ENCODE peak calls at places on chromosomes 1 and 21, in six cellular contexts. U is K562, G is HepG2, M is GM12891, A is H1, R is GM12878. C is an unnamed sample.

GRCh38 chr21:23247334-23247733 is 2249.1 kb downstream of the NCAM2 start:
- DNase-seq in U (no peak), G (no peak), M (no peak), A (no peak), R (no peak), C (no peak)

GRCh38 chr1:237007147-237007881 is 3.1 kb upstream of the MT1HL1 start:
- DNase-seq in U (no peak), G (no peak), M (no peak), A (no peak), R (no peak), C (no peak)

GRCh38 chr21:36164427-36164784 is 7.8 kb downstream of the DOP1B start:
- DNase-seq in U (peak; percentile 25), G (peak; percentile 86), M (no peak), A (no peak), R (no peak), C (no peak)

GRCh38 chr21:14757533-14758327 is 211.6 kb upstream of the SAMSN1 start:
- DNase-seq in U (peak; percentile 62), G (no peak), M (no peak), A (no peak), R (no peak), C (no peak)

GRCh38 chr1:67211589-67212563 is 45.6 kb downstream of the IL23R start:
- DNase-seq in U (peak; percentile 65), G (peak; percentile 13), M (no peak), A (no peak), R (no peak), C (no peak)

GRCh38 chr1:50959303-50959912 is 659 bp downstream of the FAF1 start:
- DNase-seq in U (peak; percentile 70), G (peak; percentile 11), M (no peak), A (no peak), R (no peak), C (no peak)

GRCh38 chr1:47651311-47652089 is 213.7 kb downstream of the FOXD2 start:
- DNase-seq in U (no peak), G (no peak), M (no peak), A (no peak), R (no peak), C (no peak)

GRCh38 chr1:206490643-206491421 is 16.5 kb upstream of the RASSF5 start:
- DNase-seq in U (peak; percentile 35), G (no peak), M (no peak), A (no peak), R (no peak), C (no peak)

GRCh38 chr1:11152755-11153154 is 36.4 kb upstream of the ANGPTL7 start:
- DNase-seq in U (no peak), G (no peak), M (no peak), A (no peak), R (no peak), C (no peak)

GRCh38 chr21:46071082-46071481 is 26.8 kb upstream of the COL6A2 start:
- DNase-seq in U (no peak), G (no peak), M (no peak), A (no peak), R (no peak), C (no peak)

GRCh38 chr1:19070197-19070651 is 113.7 kb upstream of the IFFO2 start:
- DNase-seq in U (no peak), G (no peak), M (no peak), A (no peak), R (no peak), C (no peak)

GRCh38 chr1:230105245-230105753 is 38.3 kb downstream of the GALNT2 start:
- DNase-seq in U (no peak), G (peak; percentile 72), M (no peak), A (no peak), R (no peak), C (no peak)
- TF ChIP-seq POLR2A in U (no peak), G (no peak), M (no peak), A (no peak), R (no peak), C (no peak)

GRCh38 chr1:154478639-154479038 is 23.4 kb upstream of the TDRD10 start:
- DNase-seq in U (no peak), G (peak; percentile 52), M (no peak), A (no peak), R (no peak), C (no peak)

GRCh38 chr1:154481058-154481457 is 21.0 kb upstream of the TDRD10 start:
- DNase-seq in U (no peak), G (no peak), M (no peak), A (no peak), R (no peak), C (no peak)

GRCh38 chr1:154478013-154478412 is 24.0 kb upstream of the TDRD10 start:
- DNase-seq in U (no peak), G (no peak), M (no peak), A (no peak), R (no peak), C (no peak)

GRCh38 chr1:154476791-154477190 is 25.2 kb upstream of the TDRD10 start:
- DNase-seq in U (no peak), G (no peak), M (no peak), A (no peak), R (no peak), C (no peak)

GRCh38 chr1:154479764-154480421 is 22.1 kb upstream of the TDRD10 start:
- DNase-seq in U (peak; percentile 87), G (peak; percentile 74), M (peak; percentile 47), A (peak; percentile 78), R (peak; percentile 45), C (no peak)
- TF ChIP-seq POLR2AphosphoS5 in U (no peak), G (no peak), M (no peak), A (no peak), R (no peak), C (no peak)

DNA sequence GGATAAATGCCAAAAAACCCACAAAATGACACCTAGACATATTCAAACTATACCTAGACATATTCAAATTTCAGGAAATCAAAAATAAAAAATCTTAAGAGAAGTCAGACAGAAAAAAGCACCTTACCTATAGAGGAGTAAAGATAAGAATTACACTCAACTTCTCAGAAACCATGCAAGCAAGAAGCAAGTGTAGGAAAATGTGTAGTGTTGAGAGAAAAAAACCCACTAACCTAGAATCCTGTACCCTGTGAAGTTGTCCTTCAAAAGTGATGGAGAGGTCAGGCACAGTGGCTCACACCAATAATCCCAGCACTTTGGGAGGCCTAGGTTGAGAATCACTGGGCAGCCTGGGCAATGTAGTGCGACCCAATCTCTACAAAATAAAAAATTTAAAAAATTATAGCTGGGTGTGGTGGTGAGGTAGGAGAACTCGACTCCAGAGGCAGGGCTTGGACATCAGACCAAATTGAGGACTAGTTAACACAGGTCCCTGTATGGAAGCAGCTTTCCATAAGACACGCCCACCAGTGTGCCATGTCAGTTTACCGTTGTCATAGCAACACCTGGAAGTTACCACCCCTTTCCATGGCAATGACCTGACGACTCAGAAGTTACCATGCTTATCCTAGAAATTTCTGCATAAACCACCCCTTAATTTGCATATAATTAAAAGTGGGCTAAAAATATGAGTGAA is 20.7 kb downstream of the PDIK1L start:
- DNase-seq in U (peak; percentile 82), G (no peak), M (no peak), A (peak; percentile 57), R (no peak), C (no peak)
- TF ChIP-seq TAF1 in U (no peak), G (no peak), M (no peak), A (no peak), R (no peak), C (no peak)

GRCh38 chr1:202016022-202016624 is 5.7 kb downstream of the ELF3 start:
- DNase-seq in U (no peak), G (no peak), M (no peak), A (no peak), R (no peak), C (no peak)
- TF ChIP-seq POLR2A in U (no peak), G (peak; percentile 26), M (no peak), A (no peak), R (no peak), C (no peak)

GRCh38 chr1:205042911-205043806 is at the start of gene CNTN2:
- DNase-seq in U (peak; percentile 12), G (no peak), M (no peak), A (peak; percentile 75), R (no peak), C (no peak)
- TF ChIP-seq POLR2AphosphoS5 in U (no peak), G (no peak), M (no peak), A (no peak), R (no peak), C (no peak)

GRCh38 chr1:22257286-22258275 is 114.7 kb upstream of the WNT4 start:
- DNase-seq in U (no peak), G (no peak), M (no peak), A (no peak), R (no peak), C (no peak)
- TF ChIP-seq TAF1 in U (no peak), G (no peak), M (no peak), A (no peak), R (no peak), C (no peak)

DNA sequence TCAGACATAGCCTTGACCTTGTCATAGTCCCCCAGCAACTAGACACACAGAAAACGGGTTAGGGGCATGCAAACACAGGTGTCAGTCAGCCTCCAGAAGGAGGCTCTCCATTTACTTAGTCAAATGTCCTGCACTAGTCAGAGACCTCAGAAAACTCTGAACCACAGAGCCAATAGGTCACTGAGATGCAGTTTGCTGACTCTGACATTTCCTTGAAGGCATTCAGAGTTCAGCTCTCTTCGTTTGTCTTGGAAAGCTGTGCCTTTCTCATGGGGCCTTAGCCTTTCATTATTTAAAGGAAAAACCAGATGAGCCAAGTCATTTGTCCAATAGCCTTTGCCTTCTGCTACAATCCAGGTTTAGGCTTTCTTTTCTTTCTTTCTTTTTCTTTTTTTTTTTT is 3.5 kb downstream of the OLFML2B start:
- DNase-seq in U (no peak), G (no peak), M (no peak), A (no peak), R (no peak), C (no peak)
- TF ChIP-seq POLR2A in U (no peak), G (no peak), M (no peak), A (no peak), R (no peak), C (no peak)

GRCh38 chr1:20194770-20195463 is 8.6 kb upstream of the PLA2G2C start:
- DNase-seq in U (peak; percentile 90), G (peak; percentile 44), M (peak; percentile 51), A (peak; percentile 82), R (peak; percentile 13), C (no peak)
- TF ChIP-seq POLR2AphosphoS5 in U (no peak), G (no peak), M (no peak), A (no peak), R (no peak), C (no peak)

C was measured in GM12892.